ENCODE peak calls at places on chromosomes 2 and 18, in nine cellular contexts. T is fibroblast of lung, D is progenitor cell of endocrine pancreas, V is adrenal gland, N is NB4, Z is IMR-90, C is endothelial cell, B is breast epithelium, J is Peyer's patch. W is an unnamed sample.

GRCh38 chr2:37912056-37912455 is 13.0 kb upstream of the RMDN2 start:
- DNase-seq in V (no peak), Z (peak; percentile 72), J (no peak), D (no peak), C (no peak), N (no peak), T (peak; percentile 60), B (no peak), W (peak; percentile 40)

GRCh38 chr18:75896865-75897264 is 469.4 kb upstream of the SMIM21 start:
- DNase-seq in D (no peak), J (no peak), N (no peak), V (no peak), B (no peak), Z (no peak), C (peak; percentile 38), T (peak; percentile 12), W (no peak)

GRCh38 chr2:234363011-234363487 is 133.8 kb downstream of the ARL4C start:
- DNase-seq in B (no peak), J (no peak), Z (no peak), C (no peak), T (peak; percentile 76), D (no peak), V (no peak), N (no peak), W (no peak)

GRCh38 chr2:2641541-2642410 is 310.7 kb upstream of the MYT1L start:
- DNase-seq in B (no peak), C (no peak), N (no peak), Z (no peak), D (no peak), V (no peak), T (no peak), J (no peak), W (no peak)

GRCh38 chr2:240293865-240294461 is 141.5 kb upstream of the GPC1 start:
- DNase-seq in B (no peak), N (no peak), J (no peak), C (no peak), Z (peak; percentile 6), D (no peak), T (no peak), V (peak; percentile 15), W (no peak)

GRCh38 chr2:3042601-3043585 is 334.7 kb downstream of the EIPR1 start:
- DNase-seq in D (no peak), B (no peak), J (no peak), N (no peak), C (no peak), Z (no peak), T (no peak), V (no peak), W (no peak)

GRCh38 chr2:26316041-26316440 is 29.9 kb upstream of the SELENOI start:
- DNase-seq in N (peak; percentile 69), B (no peak), T (no peak), Z (no peak), J (no peak), D (no peak), C (no peak), V (no peak), W (no peak)

GRCh38 chr2:19201911-19202310 is 156.5 kb downstream of the OSR1 start:
- DNase-seq in C (no peak), Z (no peak), D (no peak), B (no peak), N (no peak), T (no peak), J (no peak), V (no peak), W (no peak)

GRCh38 chr2:28871620-28872019 is 1.5 kb upstream of the TRMT61B start:
- DNase-seq in C (no peak), D (no peak), B (no peak), J (no peak), T (no peak), N (no peak), V (no peak), Z (no peak), W (no peak)

GRCh38 chr2:147904051-147904450 is 59.2 kb downstream of the ACVR2A start:
- DNase-seq in N (no peak), D (no peak), B (no peak), C (no peak), V (no peak), Z (no peak), T (no peak), J (no peak), W (no peak)

GRCh38 chr2:98234763-98235162 is 111.5 kb upstream of the CNGA3 start:
- DNase-seq in Z (no peak), N (peak; percentile 15), C (no peak), B (no peak), D (no peak), J (no peak), V (no peak), T (no peak), W (no peak)

GRCh38 chr18:2900742-2901404 is 54.1 kb downstream of the EMILIN2 start:
- DNase-seq in J (no peak), N (no peak), Z (no peak), T (no peak), D (no peak), C (no peak), B (no peak), V (no peak), W (no peak)

GRCh38 chr2:222298311-222299150 is at the start of gene PAX3:
- DNase-seq in D (no peak), T (peak; percentile 90), N (peak; percentile 79), C (no peak), Z (no peak), J (no peak), B (no peak), V (no peak), W (peak; percentile 94)

GRCh38 chr2:177917169-177917568 is 155.4 kb downstream of the PDE11A start:
- DNase-seq in Z (no peak), D (no peak), N (no peak), B (no peak), T (no peak), J (no peak), C (no peak), V (no peak), W (no peak)

GRCh38 chr2:73176205-73176880 is 26.0 kb upstream of the NOTO start:
- DNase-seq in C (no peak), J (no peak), Z (no peak), N (peak; percentile 29), V (peak; percentile 29), T (no peak), D (no peak), B (no peak), W (no peak)

GRCh38 chr2:176128172-176129012 is 1.1 kb upstream of the HOXD8 start:
- DNase-seq in J (peak; percentile 53), D (no peak), C (peak; percentile 24), V (peak; percentile 33), T (no peak), Z (no peak), B (no peak), N (peak; percentile 72), W (no peak)

GRCh38 chr2:237859533-237860272 is at the start of gene RAMP1:
- DNase-seq in V (no peak), J (peak; percentile 62), T (peak; percentile 39), Z (peak; percentile 17), C (peak; percentile 27), B (no peak), D (no peak), N (no peak), W (no peak)

GRCh38 chr2:210593166-210593565 is 36.8 kb downstream of the CPS1 start:
- DNase-seq in T (peak; percentile 55), N (no peak), D (no peak), J (no peak), B (no peak), C (no peak), V (no peak), Z (peak; percentile 67), W (no peak)

DNA sequence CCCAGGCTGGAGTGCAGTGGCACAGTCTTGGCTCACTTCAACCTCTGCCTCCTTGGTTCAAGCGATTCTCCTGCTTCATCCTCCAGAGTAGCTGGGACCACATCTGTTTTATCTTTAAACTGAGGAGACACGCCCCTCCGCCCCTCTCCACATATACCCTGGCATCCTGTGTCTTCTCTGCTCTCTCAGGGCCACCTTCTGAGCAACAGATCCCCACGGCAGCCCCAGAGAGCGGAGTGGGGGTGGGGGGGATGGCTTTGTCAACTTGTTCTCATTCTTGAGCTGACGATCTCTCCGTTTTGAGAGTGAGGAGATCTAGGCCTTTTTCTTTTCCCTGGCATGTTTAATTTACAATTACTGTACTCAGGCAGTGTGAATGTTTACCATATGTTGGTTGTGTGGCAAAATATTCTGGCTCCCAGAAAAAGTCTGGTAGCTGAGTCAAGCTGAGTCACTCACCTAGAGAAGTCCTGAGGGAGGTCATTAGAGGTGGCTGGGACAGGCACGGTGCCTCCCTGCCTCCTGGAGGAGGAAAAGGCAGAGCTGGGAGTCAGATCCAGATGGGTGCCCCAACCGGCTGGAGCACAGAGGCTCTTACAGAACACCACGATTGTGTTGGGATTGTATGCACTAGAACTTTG is 19.5 kb upstream of the ID2 start:
- DNase-seq in C (no peak), N (no peak), T (peak; percentile 87), J (no peak), D (no peak), B (no peak), Z (peak; percentile 90), V (peak; percentile 51), W (peak; percentile 93)
- TF ChIP-seq CTCF in C (no peak), N (no peak), T (peak; percentile 31), J (no peak), D (no peak), B (no peak), Z (peak; percentile 40), V (no peak), W (peak; percentile 47)

DNA sequence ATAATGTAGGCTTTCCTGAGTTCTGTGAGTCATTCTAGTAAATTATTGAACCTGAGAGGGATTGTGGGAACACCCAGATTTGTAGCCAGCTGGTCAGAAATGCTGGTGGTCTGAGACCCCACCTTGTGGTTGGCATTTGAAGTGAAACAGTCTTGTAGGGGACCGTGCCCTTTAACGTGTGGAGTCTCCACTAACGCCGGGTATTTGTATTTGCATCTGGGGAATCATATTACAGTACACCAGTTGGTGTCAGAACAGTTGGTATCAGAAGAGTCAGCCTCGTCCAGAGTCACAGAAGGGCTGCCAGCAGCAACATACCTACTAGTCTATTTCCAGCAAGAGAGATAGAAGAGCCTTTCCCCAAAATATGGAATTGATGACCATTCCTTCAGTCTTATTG is 38.3 kb upstream of the PTPN4 start:
- DNase-seq in T (no peak), N (no peak), C (no peak), B (no peak), Z (no peak), D (no peak), J (no peak), V (no peak), W (no peak)
- TF ChIP-seq CTCF in T (no peak), N (no peak), C (no peak), B (no peak), Z (no peak), D (no peak), J (no peak), V (no peak), W (no peak)

GRCh38 chr18:13216732-13217465 is 1.7 kb upstream of the LDLRAD4 start:
- DNase-seq in T (peak; percentile 31), N (peak; percentile 21), C (peak; percentile 68), Z (no peak), V (peak; percentile 49), B (no peak), J (peak; percentile 76), D (peak; percentile 52), W (no peak)
- TF ChIP-seq CTCF in T (peak; percentile 5), N (no peak), C (peak; percentile 11), Z (no peak), V (no peak), B (no peak), J (peak; percentile 40), D (peak; percentile 50), W (no peak)

DNA sequence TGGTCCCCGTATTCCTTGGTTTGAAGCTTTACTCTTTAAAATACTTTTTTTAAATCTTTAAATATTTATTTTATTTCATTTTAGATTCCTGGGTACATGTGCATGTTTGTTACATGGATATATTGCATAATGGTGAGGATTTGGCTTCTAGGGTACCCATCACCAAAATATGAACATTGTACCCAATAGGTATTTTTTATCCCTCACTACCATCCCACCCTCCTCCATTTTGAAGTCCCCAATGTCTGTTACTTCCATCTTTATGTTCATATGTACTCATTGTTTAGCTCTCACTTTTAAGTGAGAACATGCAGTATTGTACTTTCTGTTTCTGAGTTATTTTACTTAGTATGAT is 59.5 kb upstream of the IL1RL1 start:
- DNase-seq in D (no peak), B (no peak), J (no peak), N (no peak), T (no peak), C (no peak), Z (no peak), V (no peak), W (no peak)
- TF ChIP-seq CTCF in D (no peak), B (no peak), J (no peak), N (no peak), T (no peak), C (no peak), Z (no peak), V (no peak), W (no peak)

W was measured in HFFc6.